ENCODE peak calls at places on chromosomes 11 and 22, in nine cellular contexts. One of them, this sample, is unnamed.

GRCh38 chr11:103433380-103433779 is 324.2 kb downstream of the DYNC2H1 start:
- DNase-seq in stimulated activated CD4-positive, alpha-beta T cell treated with anti-CD3 and anti-CD28 coated beads, Interleukin-1b, Interleukin-23, amount 100 ng/mL, for 1 hour: no peak
- DNase-seq in progenitor cell of endocrine pancreas: no peak
- DNase-seq in LHCN-M2: peak; percentile 89
- DNase-seq in activated T-cell treated with anti-CD3 and anti-CD28 coated beads for 48 hours: no peak
- DNase-seq in activated CD8-positive, alpha-beta memory T cell treated with anti-CD3 and anti-CD28 coated beads, Interleukin-2, amount 10 ng/mL, durations not matched to agents 7 days and 5 days: no peak
- DNase-seq in left ventricle myocardium inferior: no peak
- DNase-seq in NAMALWA: no peak
- DNase-seq in MV-4-11: no peak
- DNase-seq in this sample: no peak

GRCh38 chr11:17699157-17700114 is 19.9 kb upstream of the MYOD1 start:
- DNase-seq in stimulated activated CD4-positive, alpha-beta T cell treated with anti-CD3 and anti-CD28 coated beads, Interleukin-1b, Interleukin-23, amount 100 ng/mL, for 1 hour: no peak
- DNase-seq in progenitor cell of endocrine pancreas: no peak
- DNase-seq in LHCN-M2: peak; percentile 98
- DNase-seq in activated T-cell treated with anti-CD3 and anti-CD28 coated beads for 48 hours: no peak
- DNase-seq in activated CD8-positive, alpha-beta memory T cell treated with anti-CD3 and anti-CD28 coated beads, Interleukin-2, amount 10 ng/mL, durations not matched to agents 7 days and 5 days: no peak
- DNase-seq in left ventricle myocardium inferior: no peak
- DNase-seq in NAMALWA: no peak
- DNase-seq in MV-4-11: peak; percentile 14
- DNase-seq in this sample: no peak

GRCh38 chr11:32809313-32809712 is 14.9 kb upstream of the CCDC73 start:
- DNase-seq in stimulated activated CD4-positive, alpha-beta T cell treated with anti-CD3 and anti-CD28 coated beads, Interleukin-1b, Interleukin-23, amount 100 ng/mL, for 1 hour: peak; percentile 23
- DNase-seq in progenitor cell of endocrine pancreas: peak; percentile 45
- DNase-seq in LHCN-M2: peak; percentile 75
- DNase-seq in activated T-cell treated with anti-CD3 and anti-CD28 coated beads for 48 hours: peak; percentile 43
- DNase-seq in activated CD8-positive, alpha-beta memory T cell treated with anti-CD3 and anti-CD28 coated beads, Interleukin-2, amount 10 ng/mL, durations not matched to agents 7 days and 5 days: peak; percentile 74
- DNase-seq in left ventricle myocardium inferior: peak; percentile 37
- DNase-seq in NAMALWA: peak; percentile 83
- DNase-seq in MV-4-11: peak; percentile 75
- DNase-seq in this sample: no peak

GRCh38 chr22:24146791-24147353 is 34.4 kb upstream of the SUSD2 start:
- DNase-seq in stimulated activated CD4-positive, alpha-beta T cell treated with anti-CD3 and anti-CD28 coated beads, Interleukin-1b, Interleukin-23, amount 100 ng/mL, for 1 hour: no peak
- DNase-seq in progenitor cell of endocrine pancreas: no peak
- DNase-seq in LHCN-M2: peak; percentile 78
- DNase-seq in activated T-cell treated with anti-CD3 and anti-CD28 coated beads for 48 hours: no peak
- DNase-seq in activated CD8-positive, alpha-beta memory T cell treated with anti-CD3 and anti-CD28 coated beads, Interleukin-2, amount 10 ng/mL, durations not matched to agents 7 days and 5 days: no peak
- DNase-seq in left ventricle myocardium inferior: peak; percentile 45
- DNase-seq in NAMALWA: no peak
- DNase-seq in MV-4-11: no peak
- DNase-seq in this sample: no peak

GRCh38 chr22:28183078-28183870 is 264.2 kb upstream of the PITPNB start:
- DNase-seq in stimulated activated CD4-positive, alpha-beta T cell treated with anti-CD3 and anti-CD28 coated beads, Interleukin-1b, Interleukin-23, amount 100 ng/mL, for 1 hour: no peak
- DNase-seq in progenitor cell of endocrine pancreas: no peak
- DNase-seq in LHCN-M2: no peak
- DNase-seq in activated T-cell treated with anti-CD3 and anti-CD28 coated beads for 48 hours: no peak
- DNase-seq in activated CD8-positive, alpha-beta memory T cell treated with anti-CD3 and anti-CD28 coated beads, Interleukin-2, amount 10 ng/mL, durations not matched to agents 7 days and 5 days: no peak
- DNase-seq in left ventricle myocardium inferior: no peak
- DNase-seq in NAMALWA: no peak
- DNase-seq in MV-4-11: no peak
- DNase-seq in this sample: no peak

GRCh38 chr11:91871791-91872190 is 352.8 kb upstream of the FAT3 start:
- DNase-seq in stimulated activated CD4-positive, alpha-beta T cell treated with anti-CD3 and anti-CD28 coated beads, Interleukin-1b, Interleukin-23, amount 100 ng/mL, for 1 hour: no peak
- DNase-seq in progenitor cell of endocrine pancreas: no peak
- DNase-seq in LHCN-M2: no peak
- DNase-seq in activated T-cell treated with anti-CD3 and anti-CD28 coated beads for 48 hours: no peak
- DNase-seq in activated CD8-positive, alpha-beta memory T cell treated with anti-CD3 and anti-CD28 coated beads, Interleukin-2, amount 10 ng/mL, durations not matched to agents 7 days and 5 days: no peak
- DNase-seq in left ventricle myocardium inferior: no peak
- DNase-seq in NAMALWA: no peak
- DNase-seq in MV-4-11: no peak
- DNase-seq in this sample: no peak

GRCh38 chr11:6618117-6619020 is 853 bp downstream of the TPP1 start:
- DNase-seq in stimulated activated CD4-positive, alpha-beta T cell treated with anti-CD3 and anti-CD28 coated beads, Interleukin-1b, Interleukin-23, amount 100 ng/mL, for 1 hour: no peak
- DNase-seq in progenitor cell of endocrine pancreas: no peak
- DNase-seq in LHCN-M2: peak; percentile 79
- DNase-seq in activated T-cell treated with anti-CD3 and anti-CD28 coated beads for 48 hours: peak; percentile 31
- DNase-seq in activated CD8-positive, alpha-beta memory T cell treated with anti-CD3 and anti-CD28 coated beads, Interleukin-2, amount 10 ng/mL, durations not matched to agents 7 days and 5 days: peak; percentile 81
- DNase-seq in left ventricle myocardium inferior: no peak
- DNase-seq in NAMALWA: peak; percentile 64
- DNase-seq in MV-4-11: peak; percentile 93
- DNase-seq in this sample: peak; percentile 39

GRCh38 chr11:24509114-24509513 is 12.3 kb downstream of the LUZP2 start:
- DNase-seq in stimulated activated CD4-positive, alpha-beta T cell treated with anti-CD3 and anti-CD28 coated beads, Interleukin-1b, Interleukin-23, amount 100 ng/mL, for 1 hour: no peak
- DNase-seq in progenitor cell of endocrine pancreas: no peak
- DNase-seq in LHCN-M2: peak; percentile 1
- DNase-seq in activated T-cell treated with anti-CD3 and anti-CD28 coated beads for 48 hours: no peak
- DNase-seq in activated CD8-positive, alpha-beta memory T cell treated with anti-CD3 and anti-CD28 coated beads, Interleukin-2, amount 10 ng/mL, durations not matched to agents 7 days and 5 days: no peak
- DNase-seq in left ventricle myocardium inferior: no peak
- DNase-seq in NAMALWA: peak; percentile 18
- DNase-seq in MV-4-11: no peak
- DNase-seq in this sample: no peak

GRCh38 chr22:39750759-39751158 is 142.8 kb downstream of the ENTHD1 start:
- DNase-seq in stimulated activated CD4-positive, alpha-beta T cell treated with anti-CD3 and anti-CD28 coated beads, Interleukin-1b, Interleukin-23, amount 100 ng/mL, for 1 hour: no peak
- DNase-seq in progenitor cell of endocrine pancreas: no peak
- DNase-seq in LHCN-M2: no peak
- DNase-seq in activated T-cell treated with anti-CD3 and anti-CD28 coated beads for 48 hours: no peak
- DNase-seq in activated CD8-positive, alpha-beta memory T cell treated with anti-CD3 and anti-CD28 coated beads, Interleukin-2, amount 10 ng/mL, durations not matched to agents 7 days and 5 days: no peak
- DNase-seq in left ventricle myocardium inferior: no peak
- DNase-seq in NAMALWA: no peak
- DNase-seq in MV-4-11: no peak
- DNase-seq in this sample: no peak

GRCh38 chr11:66289548-66290331 is 797 bp upstream of the YIF1A start:
- DNase-seq in stimulated activated CD4-positive, alpha-beta T cell treated with anti-CD3 and anti-CD28 coated beads, Interleukin-1b, Interleukin-23, amount 100 ng/mL, for 1 hour: peak; percentile 62
- DNase-seq in progenitor cell of endocrine pancreas: peak; percentile 74
- DNase-seq in LHCN-M2: no peak
- DNase-seq in activated T-cell treated with anti-CD3 and anti-CD28 coated beads for 48 hours: peak; percentile 80
- DNase-seq in activated CD8-positive, alpha-beta memory T cell treated with anti-CD3 and anti-CD28 coated beads, Interleukin-2, amount 10 ng/mL, durations not matched to agents 7 days and 5 days: peak; percentile 85
- DNase-seq in left ventricle myocardium inferior: peak; percentile 65
- DNase-seq in NAMALWA: no peak
- DNase-seq in MV-4-11: peak; percentile 55
- DNase-seq in this sample: peak; percentile 68

GRCh38 chr11:57425565-57426438 is 1.1 kb downstream of the SLC43A3 start:
- DNase-seq in stimulated activated CD4-positive, alpha-beta T cell treated with anti-CD3 and anti-CD28 coated beads, Interleukin-1b, Interleukin-23, amount 100 ng/mL, for 1 hour: no peak
- DNase-seq in progenitor cell of endocrine pancreas: no peak
- DNase-seq in LHCN-M2: peak; percentile 33
- DNase-seq in activated T-cell treated with anti-CD3 and anti-CD28 coated beads for 48 hours: peak; percentile 16
- DNase-seq in activated CD8-positive, alpha-beta memory T cell treated with anti-CD3 and anti-CD28 coated beads, Interleukin-2, amount 10 ng/mL, durations not matched to agents 7 days and 5 days: peak; percentile 45
- DNase-seq in left ventricle myocardium inferior: peak; percentile 65
- DNase-seq in NAMALWA: no peak
- DNase-seq in MV-4-11: no peak
- DNase-seq in this sample: no peak

GRCh38 chr11:45698777-45699497 is 33.5 kb upstream of the CHST1 start:
- DNase-seq in stimulated activated CD4-positive, alpha-beta T cell treated with anti-CD3 and anti-CD28 coated beads, Interleukin-1b, Interleukin-23, amount 100 ng/mL, for 1 hour: no peak
- DNase-seq in progenitor cell of endocrine pancreas: no peak
- DNase-seq in LHCN-M2: no peak
- DNase-seq in activated T-cell treated with anti-CD3 and anti-CD28 coated beads for 48 hours: no peak
- DNase-seq in activated CD8-positive, alpha-beta memory T cell treated with anti-CD3 and anti-CD28 coated beads, Interleukin-2, amount 10 ng/mL, durations not matched to agents 7 days and 5 days: peak; percentile 41
- DNase-seq in left ventricle myocardium inferior: no peak
- DNase-seq in NAMALWA: no peak
- DNase-seq in MV-4-11: no peak
- DNase-seq in this sample: no peak

GRCh38 chr11:95084509-95084908 is 5.1 kb upstream of the ENDOD1 start:
- DNase-seq in stimulated activated CD4-positive, alpha-beta T cell treated with anti-CD3 and anti-CD28 coated beads, Interleukin-1b, Interleukin-23, amount 100 ng/mL, for 1 hour: no peak
- DNase-seq in progenitor cell of endocrine pancreas: no peak
- DNase-seq in LHCN-M2: no peak
- DNase-seq in activated T-cell treated with anti-CD3 and anti-CD28 coated beads for 48 hours: peak; percentile 43
- DNase-seq in activated CD8-positive, alpha-beta memory T cell treated with anti-CD3 and anti-CD28 coated beads, Interleukin-2, amount 10 ng/mL, durations not matched to agents 7 days and 5 days: peak; percentile 69
- DNase-seq in left ventricle myocardium inferior: no peak
- DNase-seq in NAMALWA: no peak
- DNase-seq in MV-4-11: no peak
- DNase-seq in this sample: no peak

GRCh38 chr22:32528316-32528715 is 53.7 kb downstream of the FBXO7 start:
- DNase-seq in stimulated activated CD4-positive, alpha-beta T cell treated with anti-CD3 and anti-CD28 coated beads, Interleukin-1b, Interleukin-23, amount 100 ng/mL, for 1 hour: no peak
- DNase-seq in progenitor cell of endocrine pancreas: no peak
- DNase-seq in LHCN-M2: no peak
- DNase-seq in activated T-cell treated with anti-CD3 and anti-CD28 coated beads for 48 hours: no peak
- DNase-seq in activated CD8-positive, alpha-beta memory T cell treated with anti-CD3 and anti-CD28 coated beads, Interleukin-2, amount 10 ng/mL, durations not matched to agents 7 days and 5 days: no peak
- DNase-seq in left ventricle myocardium inferior: no peak
- DNase-seq in NAMALWA: no peak
- DNase-seq in MV-4-11: no peak
- DNase-seq in this sample: no peak

GRCh38 chr11:134145715-134146114 is 76.8 kb downstream of the JAM3 start:
- DNase-seq in stimulated activated CD4-positive, alpha-beta T cell treated with anti-CD3 and anti-CD28 coated beads, Interleukin-1b, Interleukin-23, amount 100 ng/mL, for 1 hour: no peak
- DNase-seq in progenitor cell of endocrine pancreas: no peak
- DNase-seq in LHCN-M2: no peak
- DNase-seq in activated T-cell treated with anti-CD3 and anti-CD28 coated beads for 48 hours: no peak
- DNase-seq in activated CD8-positive, alpha-beta memory T cell treated with anti-CD3 and anti-CD28 coated beads, Interleukin-2, amount 10 ng/mL, durations not matched to agents 7 days and 5 days: no peak
- DNase-seq in left ventricle myocardium inferior: no peak
- DNase-seq in NAMALWA: no peak
- DNase-seq in MV-4-11: no peak
- DNase-seq in this sample: no peak

GRCh38 chr11:65111537-65112225 is at the start of gene TM7SF2:
- DNase-seq in stimulated activated CD4-positive, alpha-beta T cell treated with anti-CD3 and anti-CD28 coated beads, Interleukin-1b, Interleukin-23, amount 100 ng/mL, for 1 hour: peak; percentile 90
- DNase-seq in progenitor cell of endocrine pancreas: peak; percentile 88
- DNase-seq in LHCN-M2: peak; percentile 81
- DNase-seq in activated T-cell treated with anti-CD3 and anti-CD28 coated beads for 48 hours: peak; percentile 92
- DNase-seq in activated CD8-positive, alpha-beta memory T cell treated with anti-CD3 and anti-CD28 coated beads, Interleukin-2, amount 10 ng/mL, durations not matched to agents 7 days and 5 days: peak; percentile 97
- DNase-seq in left ventricle myocardium inferior: peak; percentile 97
- DNase-seq in NAMALWA: peak; percentile 97
- DNase-seq in MV-4-11: peak; percentile 90
- DNase-seq in this sample: peak; percentile 88

GRCh38 chr11:59776210-59777066 is 21.3 kb downstream of the STX3 start:
- DNase-seq in stimulated activated CD4-positive, alpha-beta T cell treated with anti-CD3 and anti-CD28 coated beads, Interleukin-1b, Interleukin-23, amount 100 ng/mL, for 1 hour: no peak
- DNase-seq in progenitor cell of endocrine pancreas: no peak
- DNase-seq in LHCN-M2: peak; percentile 33
- DNase-seq in activated T-cell treated with anti-CD3 and anti-CD28 coated beads for 48 hours: no peak
- DNase-seq in activated CD8-positive, alpha-beta memory T cell treated with anti-CD3 and anti-CD28 coated beads, Interleukin-2, amount 10 ng/mL, durations not matched to agents 7 days and 5 days: no peak
- DNase-seq in left ventricle myocardium inferior: no peak
- DNase-seq in NAMALWA: no peak
- DNase-seq in MV-4-11: no peak
- DNase-seq in this sample: no peak

GRCh38 chr11:772429-773390 is 4.6 kb downstream of the GATD1 start:
- DNase-seq in stimulated activated CD4-positive, alpha-beta T cell treated with anti-CD3 and anti-CD28 coated beads, Interleukin-1b, Interleukin-23, amount 100 ng/mL, for 1 hour: no peak
- DNase-seq in progenitor cell of endocrine pancreas: no peak
- DNase-seq in LHCN-M2: no peak
- DNase-seq in activated T-cell treated with anti-CD3 and anti-CD28 coated beads for 48 hours: no peak
- DNase-seq in activated CD8-positive, alpha-beta memory T cell treated with anti-CD3 and anti-CD28 coated beads, Interleukin-2, amount 10 ng/mL, durations not matched to agents 7 days and 5 days: no peak
- DNase-seq in left ventricle myocardium inferior: no peak
- DNase-seq in NAMALWA: no peak
- DNase-seq in MV-4-11: no peak
- DNase-seq in this sample: no peak

GRCh38 chr11:17722000-17722643 is 2.8 kb downstream of the MYOD1 start:
- DNase-seq in stimulated activated CD4-positive, alpha-beta T cell treated with anti-CD3 and anti-CD28 coated beads, Interleukin-1b, Interleukin-23, amount 100 ng/mL, for 1 hour: no peak
- DNase-seq in progenitor cell of endocrine pancreas: no peak
- DNase-seq in LHCN-M2: peak; percentile 65
- DNase-seq in activated T-cell treated with anti-CD3 and anti-CD28 coated beads for 48 hours: no peak
- DNase-seq in activated CD8-positive, alpha-beta memory T cell treated with anti-CD3 and anti-CD28 coated beads, Interleukin-2, amount 10 ng/mL, durations not matched to agents 7 days and 5 days: no peak
- DNase-seq in left ventricle myocardium inferior: no peak
- DNase-seq in NAMALWA: no peak
- DNase-seq in MV-4-11: no peak
- DNase-seq in this sample: no peak